ENCODE peak calls at places on chromosomes 5 and 9, in seven cellular contexts. Q is heart left ventricle, B is RWPE1, G is substantia nigra, V is cardiac muscle cell, Y is lower lobe of right lung, M is colonic mucosa. O is an unnamed sample.

GRCh38 chr9:130189840-130190239 is 17.6 kb downstream of the NCS1 start:
- DNase-seq in V (no peak), Y (no peak), M (no peak), B (no peak), G (no peak), Q (no peak), O (no peak)

GRCh38 chr5:125595095-125595494 is 828.1 kb upstream of the GRAMD2B start:
- DNase-seq in Y (no peak), Q (peak), V (no peak), B (no peak), G (peak), M (peak), O (peak)

GRCh38 chr9:134913713-134914500 is 3.8 kb downstream of the FCN1 start:
- DNase-seq in M (no peak), B (no peak), Q (no peak), Y (peak), V (no peak), G (no peak), O (no peak)

GRCh38 chr5:179268966-179269693 is 76.1 kb downstream of the ADAMTS2 start:
- DNase-seq in G (no peak), B (no peak), Y (no peak), Q (no peak), M (peak), V (no peak), O (peak)

GRCh38 chr9:12274577-12274976 is 418.6 kb upstream of the TYRP1 start:
- DNase-seq in Q (no peak), B (no peak), Y (no peak), G (peak), V (peak), M (no peak), O (no peak)

GRCh38 chr9:32590476-32590875 is 17.5 kb upstream of the NDUFB6 start:
- DNase-seq in V (no peak), Y (no peak), Q (no peak), B (no peak), G (no peak), M (no peak), O (no peak)

GRCh38 chr5:40518511-40518917 is 161.2 kb upstream of the PTGER4 start:
- DNase-seq in G (no peak), Y (no peak), V (no peak), M (no peak), Q (no peak), B (peak), O (peak)

GRCh38 chr9:96574931-96575351 is 44.7 kb downstream of the CDC14B start:
- DNase-seq in G (no peak), B (no peak), Q (peak), M (no peak), V (no peak), Y (no peak), O (no peak)

GRCh38 chr5:151063136-151063544 is 17.7 kb downstream of the TNIP1 start:
- DNase-seq in M (no peak), B (peak), G (no peak), Q (peak), Y (no peak), V (peak), O (no peak)

GRCh38 chr5:166341708-166342329 is 1949.6 kb upstream of the WWC1 start:
- DNase-seq in Q (no peak), G (no peak), M (no peak), B (no peak), Y (no peak), V (no peak), O (no peak)

GRCh38 chr5:77015938-77016569 is 14.2 kb upstream of the AGGF1 start:
- DNase-seq in Q (no peak), Y (no peak), B (peak), G (no peak), V (peak), M (no peak), O (no peak)

GRCh38 chr5:131225282-131225974 is 38.4 kb upstream of the CDC42SE2 start:
- DNase-seq in M (no peak), B (no peak), V (no peak), Q (no peak), G (no peak), Y (no peak), O (no peak)

GRCh38 chr5:72066658-72067057 is 40.6 kb upstream of the MAP1B start:
- DNase-seq in M (no peak), Y (no peak), B (peak), V (no peak), Q (no peak), G (no peak), O (no peak)

GRCh38 chr5:150431574-150431973 is 18.0 kb downstream of the RPS14 start:
- DNase-seq in G (no peak), Y (no peak), B (no peak), V (no peak), M (no peak), Q (no peak), O (no peak)

GRCh38 chr5:98214240-98215051 is 559.0 kb upstream of the RGMB start:
- DNase-seq in B (no peak), G (no peak), Q (peak), Y (no peak), V (no peak), M (no peak), O (no peak)

GRCh38 chr9:73081979-73082657 is 69.5 kb upstream of the ANXA1 start:
- DNase-seq in Q (no peak), Y (no peak), V (peak), M (no peak), B (peak), G (no peak), O (no peak)

GRCh38 chr9:92564982-92565381 is 29.2 kb upstream of the ECM2 start:
- DNase-seq in Y (no peak), M (no peak), B (no peak), Q (no peak), V (no peak), G (no peak), O (no peak)

GRCh38 chr5:84113246-84114118 is 271.2 kb downstream of the EDIL3 start:
- DNase-seq in B (no peak), Y (no peak), V (no peak), Q (no peak), G (no peak), M (no peak), O (no peak)

GRCh38 chr5:140202078-140202477 is 27.1 kb downstream of the CYSTM1 start:
- DNase-seq in Y (no peak), M (no peak), G (no peak), Q (no peak), B (no peak), V (no peak), O (no peak)

GRCh38 chr9:133892193-133892920 is 99.8 kb downstream of the VAV2 start:
- DNase-seq in Q (no peak), Y (no peak), G (no peak), M (peak), B (no peak), V (no peak), O (no peak)

GRCh38 chr5:171893290-171893890 is 107.8 kb downstream of the SMIM23 start:
- DNase-seq in V (no peak), M (no peak), Q (no peak), B (no peak), Y (no peak), G (no peak), O (no peak)

GRCh38 chr9:88993871-88994819 is 2.9 kb downstream of the S1PR3 start:
- DNase-seq in V (no peak), G (no peak), Y (no peak), B (no peak), Q (no peak), M (no peak), O (no peak)

GRCh38 chr9:77210116-77210515 is 32.8 kb downstream of the VPS13A start:
- DNase-seq in V (peak), G (no peak), M (no peak), Y (no peak), B (no peak), Q (no peak), O (no peak)

GRCh38 chr9:136619742-136620440 is 42.8 kb upstream of the EGFL7 start:
- DNase-seq in B (no peak), G (peak), M (peak), V (no peak), Q (peak), Y (peak), O (peak)

GRCh38 chr5:110865400-110866094 is 126.7 kb downstream of the SLC25A46 start:
- DNase-seq in V (peak), M (no peak), G (no peak), Q (no peak), B (peak), Y (no peak), O (no peak)

GRCh38 chr9:125409637-125410521 is 148.3 kb downstream of the GAPVD1 start:
- DNase-seq in Y (no peak), V (peak), M (no peak), G (no peak), Q (peak), B (peak), O (no peak)

GRCh38 chr5:4191703-4192102 is 596.1 kb downstream of the IRX1 start:
- DNase-seq in M (no peak), Q (no peak), B (no peak), G (no peak), V (no peak), Y (no peak), O (no peak)

GRCh38 chr9:134515026-134515821 is 126.4 kb upstream of the COL5A1 start:
- DNase-seq in Y (no peak), B (no peak), Q (no peak), V (no peak), M (no peak), G (no peak), O (no peak)

DNA sequence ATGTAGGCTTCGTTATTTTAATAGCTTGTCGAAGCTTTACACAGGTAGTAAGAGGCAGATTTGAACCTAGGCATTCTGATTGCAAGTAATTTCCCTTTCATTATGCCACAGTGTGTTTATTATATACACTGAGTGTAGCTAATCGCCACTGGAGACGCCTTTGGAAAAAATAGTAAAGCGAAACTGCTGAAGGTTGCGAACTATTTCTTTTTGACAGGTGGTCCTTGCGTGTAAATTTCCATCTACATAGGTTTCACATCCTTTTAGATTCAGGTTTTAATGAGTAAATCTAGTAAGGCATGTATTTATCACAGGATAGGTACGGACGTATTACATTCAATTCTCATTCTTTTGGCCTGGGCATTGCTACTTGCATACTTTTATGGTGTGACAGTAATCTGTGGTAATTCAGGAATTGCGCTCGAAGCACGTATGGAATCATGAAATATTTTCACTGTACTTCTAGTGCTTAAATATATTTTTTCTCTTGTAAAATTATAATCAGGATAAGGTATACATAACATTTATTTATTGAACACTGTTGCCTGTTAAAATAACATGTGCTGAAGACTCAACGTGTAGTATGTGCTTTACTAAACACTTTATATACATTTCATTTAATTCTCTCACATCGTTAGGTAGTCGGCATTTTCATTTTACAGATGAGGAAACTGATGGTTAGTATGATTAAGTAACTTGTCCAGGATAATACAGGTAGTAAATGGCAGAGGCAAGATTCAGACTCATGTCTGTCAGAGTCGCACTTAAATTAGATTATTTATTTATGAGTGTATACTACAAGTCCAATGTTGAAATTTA is 1.8 kb downstream of the MARCHF6 start:
- DNase-seq in V (no peak), M (no peak), Q (no peak), B (no peak), Y (no peak), G (no peak), O (no peak)
- H3K27ac ChIP-seq in V (peak), M (peak), Q (peak), B (no peak), Y (peak), G (no peak), O (peak)

GRCh38 chr5:169067641-169068316 is 233.2 kb downstream of the SLIT3 start:
- DNase-seq in G (no peak), M (no peak), Y (no peak), Q (no peak), B (no peak), V (no peak), O (no peak)
- H3K27ac ChIP-seq in G (no peak), M (no peak), Y (no peak), Q (no peak), B (no peak), V (peak), O (no peak)

GRCh38 chr9:95137587-95138145 is 179.8 kb downstream of the FANCC start:
- DNase-seq in V (no peak), Y (no peak), G (no peak), M (no peak), Q (no peak), B (no peak), O (no peak)
- H3K27ac ChIP-seq in V (no peak), Y (no peak), G (no peak), M (no peak), Q (no peak), B (no peak), O (no peak)

DNA sequence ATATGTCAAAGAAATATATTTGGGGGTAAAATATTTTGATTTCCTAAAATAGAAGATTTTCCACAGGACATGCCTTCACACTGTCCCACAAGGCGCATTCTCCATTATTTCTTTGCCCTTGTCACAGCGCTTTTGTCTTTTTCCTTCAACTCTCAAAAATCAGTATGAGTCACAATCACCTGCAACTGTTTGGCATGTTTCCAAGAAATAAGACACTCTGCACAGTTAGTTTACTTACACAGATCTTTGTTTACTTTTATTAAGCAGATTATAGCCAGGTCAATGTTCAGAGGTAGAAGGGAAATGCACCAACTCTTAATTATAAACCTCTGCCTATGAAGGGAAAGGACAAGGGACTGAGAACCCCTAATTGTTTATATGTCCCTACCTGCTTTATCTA is 9.5 kb downstream of the CEMIP2 start:
- DNase-seq in B (peak), M (peak), G (no peak), Y (no peak), Q (no peak), V (no peak), O (no peak)
- H3K27ac ChIP-seq in B (no peak), M (peak), G (no peak), Y (no peak), Q (no peak), V (no peak), O (peak)

O was measured in Peyer's patch.